ENCODE peak calls at places on chromosomes 11 and 22, in ten cellular contexts. R is GM23248; Z is OCI-M1; V is HT1080; Y is CD4-positive, CD25-positive, alpha-beta regulatory T cell; H is amygdala; C is ascending aorta; W is HEK293T; G is activated naive CD8-positive, alpha-beta T cell treated with anti-CD3 and anti-CD28 coated beads, Interleukin-2, amount 10 ng/mL, durations not matched to agents 7 days and 5 days; A is stimulated activated naive CD4-positive, alpha-beta T cell. T is an unnamed sample.

GRCh38 chr22:46942816-46943783 is 180.7 kb downstream of the TBC1D22A start:
- DNase-seq in H (no peak), G (no peak), C (no peak), V (no peak), R (no peak), W (no peak), Z (no peak), A (no peak), Y (no peak), T (no peak)

GRCh38 chr11:102253018-102253775 is 64.1 kb upstream of the BIRC3 start:
- DNase-seq in V (no peak), W (no peak), R (no peak), Z (peak), G (no peak), Y (no peak), A (no peak), C (no peak), H (no peak), T (no peak)

GRCh38 chr11:63445720-63446119 is 45.2 kb downstream of the PLAAT5 start:
- DNase-seq in V (peak), G (no peak), A (no peak), C (no peak), H (no peak), Z (no peak), Y (no peak), R (peak), W (no peak), T (peak)

GRCh38 chr11:119594639-119595249 is 134.3 kb downstream of the NECTIN1 start:
- DNase-seq in R (peak), G (no peak), V (peak), C (no peak), Y (no peak), H (no peak), Z (peak), A (no peak), W (no peak), T (no peak)

GRCh38 chr11:128776434-128777284 is 82.8 kb downstream of the FLI1 start:
- DNase-seq in R (peak), W (peak), Z (peak), V (no peak), C (no peak), A (no peak), G (no peak), H (no peak), Y (peak), T (no peak)

GRCh38 chr11:2703487-2704141 is 3.8 kb upstream of the KCNQ1OT1 start:
- DNase-seq in W (no peak), C (no peak), H (no peak), Y (no peak), Z (no peak), R (no peak), V (no peak), G (no peak), A (no peak), T (no peak)

GRCh38 chr11:115324569-115325432 is 179.4 kb downstream of the CADM1 start:
- DNase-seq in V (peak), Z (peak), C (no peak), G (no peak), A (no peak), Y (peak), W (peak), H (no peak), R (peak), T (peak)

GRCh38 chr11:14852571-14853177 is 39.4 kb downstream of the CYP2R1 start:
- DNase-seq in C (no peak), V (no peak), G (no peak), H (no peak), R (no peak), Z (peak), A (no peak), W (no peak), Y (no peak), T (no peak)

GRCh38 chr11:33687733-33688479 is 12.7 kb downstream of the C11orf91 start:
- DNase-seq in A (no peak), R (peak), G (no peak), C (no peak), H (no peak), Z (peak), V (peak), W (peak), Y (no peak), T (no peak)

GRCh38 chr22:44723801-44724200 is 21.8 kb downstream of the PRR5 start:
- DNase-seq in G (no peak), H (no peak), Z (peak), R (no peak), Y (no peak), C (no peak), W (peak), V (peak), A (no peak), T (no peak)

GRCh38 chr11:73203790-73204189 is 14.3 kb upstream of the P2RY2 start:
- DNase-seq in R (no peak), H (no peak), A (no peak), V (no peak), Z (no peak), G (no peak), W (no peak), Y (no peak), C (no peak), T (no peak)

GRCh38 chr22:46023558-46023981 is 46.6 kb upstream of the WNT7B start:
- DNase-seq in Z (no peak), G (no peak), A (no peak), W (no peak), C (peak), V (no peak), Y (no peak), R (peak), H (no peak), T (peak)

GRCh38 chr22:25102722-25103121 is 96.9 kb upstream of the CRYBB3 start:
- DNase-seq in C (no peak), Y (no peak), W (no peak), H (no peak), G (no peak), Z (no peak), R (no peak), V (no peak), A (no peak), T (no peak)

GRCh38 chr22:23772315-23773246 is at the start of gene MMP11:
- DNase-seq in G (peak), H (no peak), R (peak), C (no peak), Y (peak), V (no peak), Z (peak), W (peak), A (peak), T (no peak)

GRCh38 chr11:45162064-45162375 is 15.6 kb downstream of the PRDM11 start:
- DNase-seq in Y (no peak), Z (no peak), A (no peak), W (no peak), V (no peak), R (no peak), H (no peak), G (no peak), C (no peak), T (no peak)

GRCh38 chr22:36863281-36863680 is 2.5 kb downstream of the NCF4 start:
- DNase-seq in G (no peak), V (no peak), Z (no peak), W (no peak), H (no peak), A (no peak), R (no peak), Y (no peak), C (no peak), T (no peak)

GRCh38 chr11:102488208-102488607 is 35.6 kb upstream of the TMEM123 start:
- DNase-seq in G (no peak), Y (no peak), Z (no peak), C (no peak), R (no peak), W (no peak), H (no peak), A (no peak), V (no peak), T (no peak)

GRCh38 chr11:113593698-113594308 is 112.3 kb downstream of the TMPRSS5 start:
- DNase-seq in A (no peak), V (no peak), H (no peak), R (peak), C (peak), G (no peak), Y (no peak), Z (peak), W (no peak), T (no peak)

GRCh38 chr11:112455791-112456190 is 195.1 kb upstream of the PLET1 start:
- DNase-seq in G (no peak), Z (no peak), R (no peak), Y (no peak), C (no peak), A (no peak), H (no peak), V (peak), W (no peak), T (no peak)

GRCh38 chr11:61967924-61968757 is 707 bp upstream of the FTH1 start:
- DNase-seq in C (peak), G (peak), Z (peak), R (peak), A (peak), W (no peak), V (no peak), Y (peak), H (no peak), T (no peak)

GRCh38 chr22:44389926-44390925 is 77.5 kb upstream of the SHISAL1 start:
- DNase-seq in W (no peak), Y (no peak), R (no peak), C (no peak), V (no peak), Z (no peak), H (no peak), A (no peak), G (no peak), T (no peak)

GRCh38 chr11:35038211-35038930 is 100.6 kb upstream of the CD44 start:
- DNase-seq in R (no peak), A (no peak), Y (no peak), Z (no peak), H (no peak), V (no peak), C (no peak), W (no peak), G (no peak), T (no peak)

GRCh38 chr11:66904561-66904960 is 47.7 kb downstream of the LRFN4 start:
- DNase-seq in C (no peak), A (no peak), Y (no peak), V (no peak), R (no peak), W (no peak), G (no peak), Z (no peak), H (no peak), T (no peak)

GRCh38 chr22:28768701-28769393 is 3.6 kb upstream of the CCDC117 start:
- DNase-seq in R (no peak), Y (no peak), W (no peak), V (peak), A (no peak), G (no peak), H (no peak), C (no peak), Z (peak), T (no peak)